ENCODE peak calls at places on chromosomes 4 and X, in eight cellular contexts. One of them, this sample, is unnamed. For H3K36me3, the result is how much of the 10 kb centered on the place peaks cover.

GRCh38 chr4:86675548-86675947 is 81.4 kb downstream of the PTPN13 start:
- DNase-seq in bronchial epithelial cell: no peak
- DNase-seq in kidney: no peak
- DNase-seq in uterus: no peak
- DNase-seq in breast epithelium: no peak
- DNase-seq in heart right ventricle: no peak
- DNase-seq in BJ: no peak
- DNase-seq in astrocyte: no peak
- DNase-seq in this sample: no peak

GRCh38 chr4:94390804-94391410 is 48.3 kb upstream of the HPGDS start:
- DNase-seq in bronchial epithelial cell: no peak
- DNase-seq in kidney: no peak
- DNase-seq in uterus: no peak
- DNase-seq in breast epithelium: no peak
- DNase-seq in heart right ventricle: no peak
- DNase-seq in BJ: no peak
- DNase-seq in astrocyte: no peak
- DNase-seq in this sample: no peak

GRCh38 chr4:36392049-36392448 is 110.6 kb downstream of the DTHD1 start:
- DNase-seq in bronchial epithelial cell: peak
- DNase-seq in kidney: no peak
- DNase-seq in uterus: no peak
- DNase-seq in breast epithelium: no peak
- DNase-seq in heart right ventricle: no peak
- DNase-seq in BJ: no peak
- DNase-seq in astrocyte: peak
- DNase-seq in this sample: no peak

GRCh38 chrX:129980043-129980442 is 2.4 kb upstream of the BCORL1 start:
- DNase-seq in bronchial epithelial cell: no peak
- DNase-seq in kidney: peak
- DNase-seq in uterus: peak
- DNase-seq in breast epithelium: no peak
- DNase-seq in heart right ventricle: peak
- DNase-seq in BJ: no peak
- DNase-seq in astrocyte: no peak
- DNase-seq in this sample: peak

GRCh38 chrX:116239944-116240391 is 69.4 kb downstream of the AGTR2 start:
- DNase-seq in bronchial epithelial cell: peak
- DNase-seq in kidney: no peak
- DNase-seq in uterus: no peak
- DNase-seq in breast epithelium: no peak
- DNase-seq in heart right ventricle: no peak
- DNase-seq in BJ: no peak
- DNase-seq in astrocyte: peak
- DNase-seq in this sample: no peak

GRCh38 chr4:2936773-2937145 is 26.4 kb downstream of the NOP14 start:
- DNase-seq in bronchial epithelial cell: peak
- DNase-seq in kidney: peak
- DNase-seq in uterus: peak
- DNase-seq in breast epithelium: peak
- DNase-seq in heart right ventricle: no peak
- DNase-seq in BJ: no peak
- DNase-seq in astrocyte: peak
- DNase-seq in this sample: no peak

GRCh38 chr4:8188743-8189550 is 10.1 kb upstream of the SH3TC1 start:
- DNase-seq in bronchial epithelial cell: peak
- DNase-seq in kidney: peak
- DNase-seq in uterus: no peak
- DNase-seq in breast epithelium: peak
- DNase-seq in heart right ventricle: peak
- DNase-seq in BJ: no peak
- DNase-seq in astrocyte: no peak
- DNase-seq in this sample: peak

GRCh38 chrX:118593407-118593806 is 97.8 kb downstream of the DOCK11 start:
- DNase-seq in bronchial epithelial cell: no peak
- DNase-seq in kidney: no peak
- DNase-seq in uterus: no peak
- DNase-seq in breast epithelium: no peak
- DNase-seq in heart right ventricle: no peak
- DNase-seq in BJ: no peak
- DNase-seq in astrocyte: no peak
- DNase-seq in this sample: no peak

GRCh38 chr4:117793786-117794369 is 240.4 kb upstream of the NDST3 start:
- DNase-seq in bronchial epithelial cell: peak
- DNase-seq in kidney: no peak
- DNase-seq in uterus: no peak
- DNase-seq in breast epithelium: no peak
- DNase-seq in heart right ventricle: no peak
- DNase-seq in BJ: no peak
- DNase-seq in astrocyte: peak
- DNase-seq in this sample: no peak

GRCh38 chr4:68904786-68905185 is 46.8 kb downstream of the UGT2A3 start:
- DNase-seq in bronchial epithelial cell: peak
- DNase-seq in kidney: no peak
- DNase-seq in uterus: no peak
- DNase-seq in breast epithelium: no peak
- DNase-seq in heart right ventricle: no peak
- DNase-seq in BJ: no peak
- DNase-seq in astrocyte: no peak
- DNase-seq in this sample: no peak

GRCh38 chr4:84166486-84166885 is 332.6 kb downstream of the NKX6-1 start:
- DNase-seq in bronchial epithelial cell: no peak
- DNase-seq in kidney: no peak
- DNase-seq in uterus: no peak
- DNase-seq in breast epithelium: no peak
- DNase-seq in heart right ventricle: no peak
- DNase-seq in BJ: no peak
- DNase-seq in astrocyte: no peak
- DNase-seq in this sample: no peak

GRCh38 chrX:39907964-39908616 is 189.7 kb downstream of the BCOR start:
- DNase-seq in bronchial epithelial cell: peak
- DNase-seq in kidney: peak
- DNase-seq in uterus: peak
- DNase-seq in breast epithelium: peak
- DNase-seq in heart right ventricle: peak
- DNase-seq in BJ: peak
- DNase-seq in astrocyte: peak
- DNase-seq in this sample: peak

GRCh38 chrX:39204945-39205344 is 403.7 kb downstream of the MID1IP1 start:
- DNase-seq in bronchial epithelial cell: no peak
- DNase-seq in kidney: no peak
- DNase-seq in uterus: no peak
- DNase-seq in breast epithelium: no peak
- DNase-seq in heart right ventricle: no peak
- DNase-seq in BJ: no peak
- DNase-seq in astrocyte: no peak
- DNase-seq in this sample: no peak

GRCh38 chrX:114508836-114509235 is 75.0 kb upstream of the HTR2C start:
- DNase-seq in bronchial epithelial cell: peak
- DNase-seq in kidney: no peak
- DNase-seq in uterus: no peak
- DNase-seq in breast epithelium: no peak
- DNase-seq in heart right ventricle: no peak
- DNase-seq in BJ: no peak
- DNase-seq in astrocyte: no peak
- DNase-seq in this sample: no peak

GRCh38 chr4:4521767-4522166 is 20.1 kb downstream of the STX18 start:
- DNase-seq in bronchial epithelial cell: no peak
- DNase-seq in kidney: no peak
- DNase-seq in uterus: no peak
- DNase-seq in breast epithelium: no peak
- DNase-seq in heart right ventricle: no peak
- DNase-seq in BJ: no peak
- DNase-seq in astrocyte: no peak
- DNase-seq in this sample: no peak

GRCh38 chr4:15001248-15001824 is 945 bp upstream of the CPEB2 start:
- DNase-seq in bronchial epithelial cell: peak
- DNase-seq in kidney: peak
- DNase-seq in uterus: peak
- DNase-seq in breast epithelium: peak
- DNase-seq in heart right ventricle: peak
- DNase-seq in BJ: peak
- DNase-seq in astrocyte: peak
- DNase-seq in this sample: peak

GRCh38 chr4:170698334-170698733 is 608.6 kb upstream of the AADAT start:
- DNase-seq in bronchial epithelial cell: no peak
- DNase-seq in kidney: no peak
- DNase-seq in uterus: no peak
- DNase-seq in breast epithelium: no peak
- DNase-seq in heart right ventricle: no peak
- DNase-seq in BJ: no peak
- DNase-seq in astrocyte: no peak
- DNase-seq in this sample: no peak
- H3K4me3 ChIP-seq in bronchial epithelial cell: no peak
- H3K4me3 ChIP-seq in kidney: no peak
- H3K4me3 ChIP-seq in uterus: no peak
- H3K4me3 ChIP-seq in breast epithelium: no peak
- H3K4me3 ChIP-seq in heart right ventricle: no peak
- H3K4me3 ChIP-seq in BJ: no peak
- H3K4me3 ChIP-seq in astrocyte: no peak
- H3K4me3 ChIP-seq in this sample: no peak

GRCh38 chrX:153706799-153707198 is 17.4 kb downstream of the BCAP31 start:
- DNase-seq in bronchial epithelial cell: no peak
- DNase-seq in kidney: peak
- DNase-seq in uterus: no peak
- DNase-seq in breast epithelium: no peak
- DNase-seq in heart right ventricle: no peak
- DNase-seq in BJ: no peak
- DNase-seq in astrocyte: no peak
- DNase-seq in this sample: no peak

GRCh38 chrX:153704021-153704526 is 16.3 kb downstream of the SLC6A8 start:
- DNase-seq in bronchial epithelial cell: peak
- DNase-seq in kidney: peak
- DNase-seq in uterus: no peak
- DNase-seq in breast epithelium: no peak
- DNase-seq in heart right ventricle: no peak
- DNase-seq in BJ: no peak
- DNase-seq in astrocyte: no peak
- DNase-seq in this sample: no peak

GRCh38 chrX:153709726-153710674 is 14.2 kb downstream of the BCAP31 start:
- DNase-seq in bronchial epithelial cell: no peak
- DNase-seq in kidney: peak
- DNase-seq in uterus: no peak
- DNase-seq in breast epithelium: no peak
- DNase-seq in heart right ventricle: no peak
- DNase-seq in BJ: no peak
- DNase-seq in astrocyte: no peak
- DNase-seq in this sample: no peak

GRCh38 chrX:153708415-153708814 is 15.8 kb downstream of the BCAP31 start:
- DNase-seq in bronchial epithelial cell: peak
- DNase-seq in kidney: peak
- DNase-seq in uterus: peak
- DNase-seq in breast epithelium: peak
- DNase-seq in heart right ventricle: peak
- DNase-seq in BJ: peak
- DNase-seq in astrocyte: peak
- DNase-seq in this sample: peak

GRCh38 chrX:153707406-153707805 is 16.8 kb downstream of the BCAP31 start:
- DNase-seq in bronchial epithelial cell: no peak
- DNase-seq in kidney: peak
- DNase-seq in uterus: no peak
- DNase-seq in breast epithelium: no peak
- DNase-seq in heart right ventricle: no peak
- DNase-seq in BJ: no peak
- DNase-seq in astrocyte: no peak
- DNase-seq in this sample: no peak
- H3K36me3 ChIP-seq in bronchial epithelial cell: under half
- H3K36me3 ChIP-seq in kidney: under half
- H3K36me3 ChIP-seq in uterus: under half
- H3K36me3 ChIP-seq in breast epithelium: under half
- H3K36me3 ChIP-seq in heart right ventricle: under half
- H3K36me3 ChIP-seq in BJ: under half
- H3K36me3 ChIP-seq in astrocyte: under half
- H3K36me3 ChIP-seq in this sample: under half

GRCh38 chr4:16227462-16227868 is 1.2 kb upstream of the TAPT1 start:
- DNase-seq in bronchial epithelial cell: no peak
- DNase-seq in kidney: peak
- DNase-seq in uterus: peak
- DNase-seq in breast epithelium: peak
- DNase-seq in heart right ventricle: peak
- DNase-seq in BJ: no peak
- DNase-seq in astrocyte: peak
- DNase-seq in this sample: peak

GRCh38 chr4:16230308-16230707 is 4.0 kb upstream of the TAPT1 start:
- DNase-seq in bronchial epithelial cell: no peak
- DNase-seq in kidney: no peak
- DNase-seq in uterus: no peak
- DNase-seq in breast epithelium: no peak
- DNase-seq in heart right ventricle: no peak
- DNase-seq in BJ: no peak
- DNase-seq in astrocyte: no peak
- DNase-seq in this sample: no peak

GRCh38 chr4:16233569-16234177 is 7.4 kb upstream of the TAPT1 start:
- DNase-seq in bronchial epithelial cell: no peak
- DNase-seq in kidney: no peak
- DNase-seq in uterus: no peak
- DNase-seq in breast epithelium: no peak
- DNase-seq in heart right ventricle: no peak
- DNase-seq in BJ: no peak
- DNase-seq in astrocyte: no peak
- DNase-seq in this sample: no peak

GRCh38 chr4:16229604-16230003 is 3.3 kb upstream of the TAPT1 start:
- DNase-seq in bronchial epithelial cell: no peak
- DNase-seq in kidney: no peak
- DNase-seq in uterus: no peak
- DNase-seq in breast epithelium: no peak
- DNase-seq in heart right ventricle: no peak
- DNase-seq in BJ: no peak
- DNase-seq in astrocyte: no peak
- DNase-seq in this sample: no peak

DNA sequence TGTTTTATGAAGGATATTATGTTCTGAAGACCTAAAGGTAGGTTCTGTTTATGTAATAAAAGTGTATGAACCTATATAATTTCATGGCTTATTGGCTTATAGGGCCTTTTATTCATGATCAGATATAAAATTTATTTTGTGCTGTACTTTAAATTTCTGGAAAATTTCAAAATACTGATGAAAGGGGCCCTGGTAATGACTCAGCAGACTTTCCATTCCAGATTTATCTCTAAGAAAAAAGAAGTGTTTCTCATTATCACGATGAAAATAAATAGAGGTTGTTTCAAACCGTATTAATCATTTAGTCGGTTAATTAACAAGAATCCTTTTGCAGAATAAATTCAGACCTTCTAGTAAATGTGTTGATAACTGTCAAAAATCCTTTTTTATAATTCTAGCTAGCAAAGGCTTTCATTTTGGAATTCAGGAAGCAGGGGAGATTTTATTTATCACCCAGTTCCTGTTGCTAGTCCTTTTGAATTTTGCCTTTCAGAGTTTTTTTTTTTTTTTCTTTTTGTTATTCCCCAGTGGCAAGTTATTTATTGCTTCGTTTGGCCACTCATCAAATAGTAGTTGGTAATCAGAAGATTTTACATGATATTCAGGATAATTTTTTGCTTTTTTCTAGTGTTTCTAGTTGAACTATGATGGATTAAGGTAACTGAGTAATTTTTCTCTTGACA is 5.4 kb upstream of the TAPT1 start:
- DNase-seq in bronchial epithelial cell: no peak
- DNase-seq in kidney: no peak
- DNase-seq in uterus: no peak
- DNase-seq in breast epithelium: no peak
- DNase-seq in heart right ventricle: no peak
- DNase-seq in BJ: no peak
- DNase-seq in astrocyte: no peak
- DNase-seq in this sample: no peak
- H3K4me3 ChIP-seq in bronchial epithelial cell: no peak
- H3K4me3 ChIP-seq in kidney: peak
- H3K4me3 ChIP-seq in uterus: peak
- H3K4me3 ChIP-seq in breast epithelium: peak
- H3K4me3 ChIP-seq in heart right ventricle: peak
- H3K4me3 ChIP-seq in BJ: no peak
- H3K4me3 ChIP-seq in astrocyte: no peak
- H3K4me3 ChIP-seq in this sample: no peak

GRCh38 chr4:139550724-139551429 is 5.1 kb downstream of the SETD7 start:
- DNase-seq in bronchial epithelial cell: no peak
- DNase-seq in kidney: no peak
- DNase-seq in uterus: peak
- DNase-seq in breast epithelium: no peak
- DNase-seq in heart right ventricle: no peak
- DNase-seq in BJ: no peak
- DNase-seq in astrocyte: peak
- DNase-seq in this sample: peak
- H3K36me3 ChIP-seq in bronchial epithelial cell: under half
- H3K36me3 ChIP-seq in kidney: under half
- H3K36me3 ChIP-seq in uterus: under half
- H3K36me3 ChIP-seq in breast epithelium: under half
- H3K36me3 ChIP-seq in heart right ventricle: under half
- H3K36me3 ChIP-seq in BJ: under half
- H3K36me3 ChIP-seq in astrocyte: under half
- H3K36me3 ChIP-seq in this sample: under half

This sample was measured in H7.